ENCODE peak calls at places on chromosomes 12 and 14, in six cellular contexts. One of them, this sample, is unnamed.

GRCh38 chr14:69997849-69998248 is 118.6 kb downstream of the SMOC1 start:
- DNase-seq in right cardiac atrium: no peak
- DNase-seq in AG09309: no peak
- DNase-seq in astrocyte of the cerebellum: peak
- DNase-seq in Peyer's patch: no peak
- DNase-seq in cardiac fibroblast: peak
- DNase-seq in this sample: no peak

GRCh38 chr12:28172434-28173030 is 17.7 kb upstream of the CCDC91 start:
- DNase-seq in right cardiac atrium: no peak
- DNase-seq in AG09309: peak
- DNase-seq in astrocyte of the cerebellum: peak
- DNase-seq in Peyer's patch: no peak
- DNase-seq in cardiac fibroblast: peak
- DNase-seq in this sample: no peak

GRCh38 chr12:55720894-55721444 is 776 bp downstream of the RDH5 start:
- DNase-seq in right cardiac atrium: peak
- DNase-seq in AG09309: peak
- DNase-seq in astrocyte of the cerebellum: no peak
- DNase-seq in Peyer's patch: no peak
- DNase-seq in cardiac fibroblast: peak
- DNase-seq in this sample: peak

GRCh38 chr14:24195186-24196070 is at the start of gene TM9SF1:
- DNase-seq in right cardiac atrium: peak
- DNase-seq in AG09309: peak
- DNase-seq in astrocyte of the cerebellum: peak
- DNase-seq in Peyer's patch: peak
- DNase-seq in cardiac fibroblast: peak
- DNase-seq in this sample: peak

GRCh38 chr12:131828671-131829350 is 618 bp downstream of the MMP17 start:
- DNase-seq in right cardiac atrium: peak
- DNase-seq in AG09309: no peak
- DNase-seq in astrocyte of the cerebellum: no peak
- DNase-seq in Peyer's patch: no peak
- DNase-seq in cardiac fibroblast: no peak
- DNase-seq in this sample: no peak

GRCh38 chr14:65588426-65589140 is 176.1 kb downstream of the FUT8 start:
- DNase-seq in right cardiac atrium: no peak
- DNase-seq in AG09309: no peak
- DNase-seq in astrocyte of the cerebellum: peak
- DNase-seq in Peyer's patch: no peak
- DNase-seq in cardiac fibroblast: peak
- DNase-seq in this sample: no peak

GRCh38 chr14:83825836-83826235 is 1704.1 kb upstream of the FLRT2 start:
- DNase-seq in right cardiac atrium: no peak
- DNase-seq in AG09309: no peak
- DNase-seq in astrocyte of the cerebellum: no peak
- DNase-seq in Peyer's patch: no peak
- DNase-seq in cardiac fibroblast: no peak
- DNase-seq in this sample: no peak

GRCh38 chr12:79424109-79424721 is 266.5 kb downstream of the PAWR start:
- DNase-seq in right cardiac atrium: no peak
- DNase-seq in AG09309: peak
- DNase-seq in astrocyte of the cerebellum: peak
- DNase-seq in Peyer's patch: no peak
- DNase-seq in cardiac fibroblast: peak
- DNase-seq in this sample: no peak

GRCh38 chr12:124422570-124423523 is 128.0 kb downstream of the RFLNA start:
- DNase-seq in right cardiac atrium: peak
- DNase-seq in AG09309: peak
- DNase-seq in astrocyte of the cerebellum: peak
- DNase-seq in Peyer's patch: peak
- DNase-seq in cardiac fibroblast: peak
- DNase-seq in this sample: peak

GRCh38 chr14:85316701-85317100 is 213.2 kb upstream of the FLRT2 start:
- DNase-seq in right cardiac atrium: no peak
- DNase-seq in AG09309: no peak
- DNase-seq in astrocyte of the cerebellum: no peak
- DNase-seq in Peyer's patch: no peak
- DNase-seq in cardiac fibroblast: no peak
- DNase-seq in this sample: no peak

GRCh38 chr12:111174283-111175108 is 194.4 kb downstream of the PHETA1 start:
- DNase-seq in right cardiac atrium: no peak
- DNase-seq in AG09309: no peak
- DNase-seq in astrocyte of the cerebellum: no peak
- DNase-seq in Peyer's patch: no peak
- DNase-seq in cardiac fibroblast: no peak
- DNase-seq in this sample: no peak

GRCh38 chr14:97077253-97077653 is 280.1 kb downstream of the VRK1 start:
- DNase-seq in right cardiac atrium: peak
- DNase-seq in AG09309: peak
- DNase-seq in astrocyte of the cerebellum: peak
- DNase-seq in Peyer's patch: peak
- DNase-seq in cardiac fibroblast: peak
- DNase-seq in this sample: peak

GRCh38 chr12:88361493-88361892 is 218.8 kb downstream of the KITLG start:
- DNase-seq in right cardiac atrium: no peak
- DNase-seq in AG09309: no peak
- DNase-seq in astrocyte of the cerebellum: no peak
- DNase-seq in Peyer's patch: no peak
- DNase-seq in cardiac fibroblast: no peak
- DNase-seq in this sample: no peak

GRCh38 chr12:130665753-130666152 is 50.3 kb downstream of the RIMBP2 start:
- DNase-seq in right cardiac atrium: no peak
- DNase-seq in AG09309: no peak
- DNase-seq in astrocyte of the cerebellum: no peak
- DNase-seq in Peyer's patch: no peak
- DNase-seq in cardiac fibroblast: no peak
- DNase-seq in this sample: no peak

GRCh38 chr14:22887990-22888378 is 5.0 kb downstream of the REM2 start:
- DNase-seq in right cardiac atrium: peak
- DNase-seq in AG09309: no peak
- DNase-seq in astrocyte of the cerebellum: no peak
- DNase-seq in Peyer's patch: peak
- DNase-seq in cardiac fibroblast: no peak
- DNase-seq in this sample: no peak

GRCh38 chr12:4211372-4211771 is 62.2 kb upstream of the CCND2 start:
- DNase-seq in right cardiac atrium: no peak
- DNase-seq in AG09309: no peak
- DNase-seq in astrocyte of the cerebellum: no peak
- DNase-seq in Peyer's patch: no peak
- DNase-seq in cardiac fibroblast: no peak
- DNase-seq in this sample: no peak

GRCh38 chr14:60328588-60328987 is 79.6 kb downstream of the PPM1A start:
- DNase-seq in right cardiac atrium: no peak
- DNase-seq in AG09309: no peak
- DNase-seq in astrocyte of the cerebellum: no peak
- DNase-seq in Peyer's patch: no peak
- DNase-seq in cardiac fibroblast: no peak
- DNase-seq in this sample: no peak

GRCh38 chr12:22588817-22589216 is 36.2 kb upstream of the ETNK1 start:
- DNase-seq in right cardiac atrium: no peak
- DNase-seq in AG09309: no peak
- DNase-seq in astrocyte of the cerebellum: no peak
- DNase-seq in Peyer's patch: no peak
- DNase-seq in cardiac fibroblast: no peak
- DNase-seq in this sample: no peak

GRCh38 chr12:46451276-46452021 is 78.9 kb upstream of the SLC38A2 start:
- DNase-seq in right cardiac atrium: no peak
- DNase-seq in AG09309: no peak
- DNase-seq in astrocyte of the cerebellum: no peak
- DNase-seq in Peyer's patch: no peak
- DNase-seq in cardiac fibroblast: no peak
- DNase-seq in this sample: no peak

GRCh38 chr12:127811988-127812387 is 455.0 kb upstream of the TMEM132C start:
- DNase-seq in right cardiac atrium: peak
- DNase-seq in AG09309: peak
- DNase-seq in astrocyte of the cerebellum: peak
- DNase-seq in Peyer's patch: no peak
- DNase-seq in cardiac fibroblast: peak
- DNase-seq in this sample: peak

GRCh38 chr12:106672308-106673085 is 89.7 kb downstream of the RFX4 start:
- DNase-seq in right cardiac atrium: no peak
- DNase-seq in AG09309: no peak
- DNase-seq in astrocyte of the cerebellum: peak
- DNase-seq in Peyer's patch: no peak
- DNase-seq in cardiac fibroblast: no peak
- DNase-seq in this sample: no peak

GRCh38 chr12:3218150-3218845 is 141.1 kb downstream of the TSPAN9 start:
- DNase-seq in right cardiac atrium: peak
- DNase-seq in AG09309: peak
- DNase-seq in astrocyte of the cerebellum: peak
- DNase-seq in Peyer's patch: no peak
- DNase-seq in cardiac fibroblast: peak
- DNase-seq in this sample: peak

GRCh38 chr14:25120261-25120660 is 70.3 kb upstream of the STXBP6 start:
- DNase-seq in right cardiac atrium: no peak
- DNase-seq in AG09309: no peak
- DNase-seq in astrocyte of the cerebellum: peak
- DNase-seq in Peyer's patch: no peak
- DNase-seq in cardiac fibroblast: peak
- DNase-seq in this sample: no peak

GRCh38 chr12:102439391-102440108 is 40.8 kb downstream of the IGF1 start:
- DNase-seq in right cardiac atrium: no peak
- DNase-seq in AG09309: no peak
- DNase-seq in astrocyte of the cerebellum: no peak
- DNase-seq in Peyer's patch: no peak
- DNase-seq in cardiac fibroblast: no peak
- DNase-seq in this sample: no peak

GRCh38 chr12:102216086-102216691 is 18.6 kb upstream of the PMCH start:
- DNase-seq in right cardiac atrium: no peak
- DNase-seq in AG09309: no peak
- DNase-seq in astrocyte of the cerebellum: peak
- DNase-seq in Peyer's patch: no peak
- DNase-seq in cardiac fibroblast: peak
- DNase-seq in this sample: no peak

GRCh38 chr12:6696690-6697583 is 3.7 kb downstream of the PIANP start:
- DNase-seq in right cardiac atrium: no peak
- DNase-seq in AG09309: no peak
- DNase-seq in astrocyte of the cerebellum: no peak
- DNase-seq in Peyer's patch: peak
- DNase-seq in cardiac fibroblast: no peak
- DNase-seq in this sample: no peak

GRCh38 chr12:58346032-58346632 is 404.8 kb downstream of the ATP23 start:
- DNase-seq in right cardiac atrium: no peak
- DNase-seq in AG09309: no peak
- DNase-seq in astrocyte of the cerebellum: peak
- DNase-seq in Peyer's patch: no peak
- DNase-seq in cardiac fibroblast: peak
- DNase-seq in this sample: no peak

GRCh38 chr12:106248849-106249371 is 1.1 kb upstream of the CKAP4 start:
- DNase-seq in right cardiac atrium: no peak
- DNase-seq in AG09309: no peak
- DNase-seq in astrocyte of the cerebellum: no peak
- DNase-seq in Peyer's patch: peak
- DNase-seq in cardiac fibroblast: peak
- DNase-seq in this sample: no peak

GRCh38 chr12:45338272-45338671 is 122.4 kb downstream of the ANO6 start:
- DNase-seq in right cardiac atrium: no peak
- DNase-seq in AG09309: no peak
- DNase-seq in astrocyte of the cerebellum: no peak
- DNase-seq in Peyer's patch: no peak
- DNase-seq in cardiac fibroblast: peak
- DNase-seq in this sample: peak

GRCh38 chr14:75280831-75281690 is 2.4 kb downstream of the FOS start:
- DNase-seq in right cardiac atrium: peak
- DNase-seq in AG09309: no peak
- DNase-seq in astrocyte of the cerebellum: no peak
- DNase-seq in Peyer's patch: no peak
- DNase-seq in cardiac fibroblast: peak
- DNase-seq in this sample: no peak

GRCh38 chr12:86264451-86265328 is 8.5 kb upstream of the MGAT4C start:
- DNase-seq in right cardiac atrium: peak
- DNase-seq in AG09309: no peak
- DNase-seq in astrocyte of the cerebellum: no peak
- DNase-seq in Peyer's patch: no peak
- DNase-seq in cardiac fibroblast: no peak
- DNase-seq in this sample: peak

GRCh38 chr14:61320806-61321384 is 484 bp upstream of the PRKCH start:
- DNase-seq in right cardiac atrium: peak
- DNase-seq in AG09309: no peak
- DNase-seq in astrocyte of the cerebellum: no peak
- DNase-seq in Peyer's patch: no peak
- DNase-seq in cardiac fibroblast: no peak
- DNase-seq in this sample: no peak

GRCh38 chr14:104582649-104583048 is 3.1 kb downstream of the C14orf180 start:
- DNase-seq in right cardiac atrium: peak
- DNase-seq in AG09309: no peak
- DNase-seq in astrocyte of the cerebellum: no peak
- DNase-seq in Peyer's patch: no peak
- DNase-seq in cardiac fibroblast: peak
- DNase-seq in this sample: peak

DNA sequence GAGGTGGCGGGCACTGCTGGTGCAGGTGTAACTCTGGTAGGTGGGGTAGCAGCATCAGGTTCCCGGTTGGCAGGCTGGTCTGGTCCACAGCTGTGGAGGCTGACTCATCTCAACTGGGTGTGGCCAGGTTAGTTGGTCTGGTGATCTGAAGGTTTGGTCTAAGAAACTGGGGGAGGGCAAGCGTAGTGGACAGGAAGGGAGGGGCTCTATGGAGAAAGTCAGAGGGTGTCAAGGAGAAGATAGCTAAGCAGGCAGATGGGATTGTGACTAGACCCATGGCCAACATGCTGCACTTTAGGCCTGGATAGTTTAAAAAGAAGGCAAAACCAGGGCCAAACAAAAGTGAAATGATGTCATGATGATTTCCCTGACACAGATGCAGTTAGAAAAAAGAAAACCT is 7.9 kb downstream of the TRIM9 start:
- DNase-seq in right cardiac atrium: no peak
- DNase-seq in AG09309: no peak
- DNase-seq in astrocyte of the cerebellum: no peak
- DNase-seq in Peyer's patch: no peak
- DNase-seq in cardiac fibroblast: no peak
- DNase-seq in this sample: no peak
- H3K4me3 ChIP-seq in right cardiac atrium: no peak
- H3K4me3 ChIP-seq in AG09309: no peak
- H3K4me3 ChIP-seq in astrocyte of the cerebellum: no peak
- H3K4me3 ChIP-seq in Peyer's patch: no peak
- H3K4me3 ChIP-seq in cardiac fibroblast: no peak
- H3K4me3 ChIP-seq in this sample: no peak

GRCh38 chr12:50032516-50033316 is 7.4 kb upstream of the RACGAP1 start:
- DNase-seq in right cardiac atrium: no peak
- DNase-seq in AG09309: no peak
- DNase-seq in astrocyte of the cerebellum: no peak
- DNase-seq in Peyer's patch: no peak
- DNase-seq in cardiac fibroblast: no peak
- DNase-seq in this sample: no peak
- H3K4me3 ChIP-seq in right cardiac atrium: peak
- H3K4me3 ChIP-seq in AG09309: no peak
- H3K4me3 ChIP-seq in astrocyte of the cerebellum: peak
- H3K4me3 ChIP-seq in Peyer's patch: peak
- H3K4me3 ChIP-seq in cardiac fibroblast: peak
- H3K4me3 ChIP-seq in this sample: peak

GRCh38 chr12:54024127-54024526 is 4.1 kb upstream of the HOXC6 start:
- DNase-seq in right cardiac atrium: no peak
- DNase-seq in AG09309: no peak
- DNase-seq in astrocyte of the cerebellum: no peak
- DNase-seq in Peyer's patch: no peak
- DNase-seq in cardiac fibroblast: no peak
- DNase-seq in this sample: no peak
- H3K4me3 ChIP-seq in right cardiac atrium: no peak
- H3K4me3 ChIP-seq in AG09309: no peak
- H3K4me3 ChIP-seq in astrocyte of the cerebellum: no peak
- H3K4me3 ChIP-seq in Peyer's patch: no peak
- H3K4me3 ChIP-seq in cardiac fibroblast: no peak
- H3K4me3 ChIP-seq in this sample: no peak

GRCh38 chr12:114697246-114697716 is 13.3 kb upstream of the TBX3 start:
- DNase-seq in right cardiac atrium: no peak
- DNase-seq in AG09309: no peak
- DNase-seq in astrocyte of the cerebellum: no peak
- DNase-seq in Peyer's patch: no peak
- DNase-seq in cardiac fibroblast: no peak
- DNase-seq in this sample: no peak
- H3K4me3 ChIP-seq in right cardiac atrium: no peak
- H3K4me3 ChIP-seq in AG09309: no peak
- H3K4me3 ChIP-seq in astrocyte of the cerebellum: no peak
- H3K4me3 ChIP-seq in Peyer's patch: no peak
- H3K4me3 ChIP-seq in cardiac fibroblast: no peak
- H3K4me3 ChIP-seq in this sample: no peak